ENCODE peak calls at places on chromosome 6, in eight cellular contexts. O, D, J, L, W, Y, K and E are unnamed samples.

GRCh38 chr6:113120214-113120576 is 737.0 kb upstream of the MARCKS start:
- DNase-seq in W (no peak), O (no peak), D (no peak), Y (no peak), J (peak; percentile 99), L (no peak), K (no peak), E (no peak)

GRCh38 chr6:82554706-82555105 is 191.1 kb downstream of the TPBG start:
- DNase-seq in K (no peak), O (no peak), L (no peak), W (no peak), Y (no peak), J (no peak), D (no peak), E (no peak)

GRCh38 chr6:91754691-91755090 is 1167.8 kb upstream of the MAP3K7 start:
- DNase-seq in J (no peak), D (no peak), O (no peak), L (no peak), K (no peak), Y (no peak), W (no peak), E (no peak)

GRCh38 chr6:163243691-163244505 is 170.6 kb upstream of the QKI start:
- DNase-seq in Y (no peak), J (no peak), O (no peak), K (no peak), L (no peak), W (no peak), D (no peak), E (no peak)

GRCh38 chr6:149934249-149935156 is 7.3 kb upstream of the ULBP2 start:
- DNase-seq in L (no peak), D (peak; percentile 81), Y (no peak), W (no peak), O (peak; percentile 68), K (no peak), J (peak; percentile 50), E (peak; percentile 46)

GRCh38 chr6:122798099-122798641 is 9.1 kb downstream of the SMPDL3A start:
- DNase-seq in O (no peak), D (no peak), K (no peak), W (peak; percentile 64), Y (no peak), J (peak; percentile 47), L (no peak), E (no peak)

GRCh38 chr6:169428532-169428931 is 174.9 kb upstream of the THBS2 start:
- DNase-seq in L (no peak), K (no peak), W (no peak), Y (no peak), O (peak; percentile 18), D (no peak), J (no peak), E (no peak)

GRCh38 chr6:474454-475185 is 83.1 kb downstream of the IRF4 start:
- DNase-seq in J (no peak), D (no peak), Y (no peak), K (no peak), O (peak; percentile 40), L (no peak), W (no peak), E (no peak)

GRCh38 chr6:1311400-1312192 is at the start of gene FOXQ1:
- DNase-seq in K (no peak), L (no peak), J (peak; percentile 82), Y (no peak), W (peak; percentile 95), O (peak; percentile 72), D (peak; percentile 77), E (peak; percentile 76)

GRCh38 chr6:42315991-42316378 is 98.3 kb upstream of the MRPS10 start:
- DNase-seq in K (no peak), J (peak; percentile 95), Y (no peak), W (no peak), L (no peak), D (peak; percentile 43), O (no peak), E (no peak)

GRCh38 chr6:52726741-52727535 is 36.3 kb downstream of the GSTA2 start:
- DNase-seq in O (peak; percentile 24), L (no peak), W (no peak), K (no peak), Y (no peak), J (no peak), D (no peak), E (no peak)

GRCh38 chr6:158211273-158212055 is 43.3 kb downstream of the GTF2H5 start:
- DNase-seq in W (no peak), K (no peak), L (no peak), Y (no peak), J (peak; percentile 38), D (no peak), O (no peak), E (no peak)

GRCh38 chr6:34663887-34664269 is 32.7 kb downstream of the ILRUN start:
- DNase-seq in J (no peak), O (no peak), L (no peak), W (no peak), D (no peak), K (no peak), Y (no peak), E (no peak)

GRCh38 chr6:168367285-168367720 is 47.7 kb upstream of the DACT2 start:
- DNase-seq in D (no peak), K (no peak), L (no peak), J (no peak), Y (no peak), W (peak; percentile 58), O (no peak), E (no peak)

GRCh38 chr6:15969236-15969778 is 159.6 kb upstream of the MYLIP start:
- DNase-seq in W (no peak), J (no peak), D (no peak), L (no peak), O (no peak), K (no peak), Y (no peak), E (no peak)

GRCh38 chr6:155125916-155126315 is 130.8 kb downstream of the TIAM2 start:
- DNase-seq in K (no peak), W (no peak), J (no peak), D (no peak), O (no peak), Y (no peak), L (no peak), E (no peak)

GRCh38 chr6:31888281-31889258 is 8.9 kb downstream of the EHMT2 start:
- DNase-seq in K (no peak), L (peak; percentile 33), O (peak; percentile 66), D (peak; percentile 86), Y (no peak), W (peak; percentile 73), J (no peak), E (peak; percentile 68)

GRCh38 chr6:163709255-163709654 is 294.7 kb downstream of the QKI start:
- DNase-seq in D (no peak), L (no peak), W (no peak), Y (no peak), J (no peak), O (no peak), K (no peak), E (no peak)

GRCh38 chr6:17964633-17965032 is 22.8 kb downstream of the KIF13A start:
- DNase-seq in K (no peak), D (no peak), L (no peak), W (no peak), J (no peak), Y (no peak), O (no peak), E (no peak)
- H3K4me1 ChIP-seq in K (peaks cover 10% of the 10 kb centered on the region), D (peaks cover 10% of the 10 kb centered on the region), L (peaks cover 96% of the 10 kb centered on the region), W (peaks cover 23% of the 10 kb centered on the region), J (no peaks in the 10 kb centered on the region), Y (peaks cover 60% of the 10 kb centered on the region), O (no peaks in the 10 kb centered on the region), E (peaks cover 6% of the 10 kb centered on the region)

DNA sequence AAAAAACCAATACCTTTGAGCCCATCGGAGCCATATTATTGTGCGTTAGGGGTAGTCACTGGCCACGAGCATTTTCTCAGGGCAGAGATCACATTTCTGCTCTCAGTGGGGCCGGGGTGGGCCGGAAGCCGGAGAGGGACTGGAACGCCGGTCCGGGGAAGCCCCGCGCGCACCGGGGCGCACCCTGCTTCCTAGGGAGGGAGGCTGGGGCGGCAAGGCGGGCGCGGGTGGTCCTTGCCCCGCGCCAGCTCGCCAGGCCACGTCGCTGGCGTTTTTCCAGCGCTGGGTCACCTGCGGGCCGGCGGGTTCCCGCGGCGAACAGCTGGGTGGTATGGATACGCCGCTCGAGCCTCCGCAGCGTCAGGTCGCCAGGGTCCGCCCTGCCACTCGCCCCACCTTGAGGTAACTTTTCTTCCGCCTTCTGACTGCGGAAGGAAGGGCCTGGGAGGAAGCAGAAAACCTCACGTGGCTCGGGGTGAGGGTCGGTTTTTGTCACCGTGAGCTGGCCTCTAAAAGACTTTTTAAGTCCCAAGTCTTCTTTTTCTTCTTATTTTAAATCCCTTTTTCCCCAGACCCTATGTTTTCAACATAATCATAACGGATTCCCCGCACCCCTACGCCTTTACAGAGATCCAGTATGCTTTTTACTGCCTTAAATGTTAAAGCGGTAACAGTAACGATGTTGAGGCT is 2.7 kb upstream of the EEF1A1 start:
- DNase-seq in O (no peak), K (peak; percentile 61), D (peak; percentile 76), J (peak; percentile 74), L (peak; percentile 61), W (peak; percentile 88), Y (no peak), E (peak; percentile 75)
- TF ChIP-seq CTCF in O (no peak), K (no peak), D (no peak), J (no peak), L (no peak), W (no peak), Y (peak; percentile 3), E (no peak)

GRCh38 chr6:27061235-27061993 is 186.1 kb upstream of the PRSS16 start:
- DNase-seq in D (no peak), W (no peak), L (no peak), O (no peak), Y (no peak), K (no peak), J (no peak), E (no peak)

GRCh38 chr6:27065183-27065582 is 182.3 kb upstream of the PRSS16 start:
- DNase-seq in O (no peak), K (no peak), L (no peak), W (no peak), Y (no peak), D (no peak), J (no peak), E (no peak)

GRCh38 chr6:27059621-27060425 is 187.7 kb upstream of the PRSS16 start:
- DNase-seq in W (no peak), Y (no peak), O (peak; percentile 30), D (no peak), J (no peak), L (no peak), K (no peak), E (no peak)

GRCh38 chr6:27066381-27066780 is 181.1 kb upstream of the PRSS16 start:
- DNase-seq in Y (no peak), J (no peak), O (peak; percentile 35), L (no peak), D (peak; percentile 56), W (no peak), K (no peak), E (no peak)

DNA sequence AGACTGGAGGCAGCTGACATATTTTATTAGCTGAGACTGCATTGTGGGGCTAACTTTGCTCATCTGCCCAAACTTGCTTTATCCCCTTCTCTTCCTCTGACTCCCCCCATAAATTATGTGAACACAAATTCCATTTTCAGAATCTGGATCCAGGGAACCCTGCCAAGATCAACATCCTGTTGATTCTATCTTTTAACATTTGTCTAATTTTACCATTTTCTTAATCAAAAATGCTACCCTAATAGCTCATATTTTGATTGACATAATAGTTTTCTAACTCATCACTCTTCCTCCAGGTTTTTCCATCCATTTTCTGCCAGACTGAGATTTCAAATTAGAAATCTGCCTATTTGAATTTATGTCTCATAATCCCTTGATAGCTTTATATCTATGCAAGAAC is 184.7 kb upstream of the PRSS16 start:
- DNase-seq in W (no peak), J (no peak), Y (no peak), O (no peak), K (no peak), L (no peak), D (no peak), E (no peak)
- H3K27ac ChIP-seq in W (no peak overlapping the region), J (no peak overlapping the region), Y (no peak overlapping the region), O (no peak overlapping the region), K (no peak overlapping the region), L (no peak overlapping the region), D (no peak overlapping the region), E (no peak overlapping the region)

GRCh38 chr6:25005010-25005409 is 69.2 kb upstream of the RIPOR2 start:
- DNase-seq in J (no peak), O (no peak), D (no peak), W (no peak), Y (no peak), K (no peak), L (no peak), E (no peak)
- H3K4me1 ChIP-seq in J (peaks cover 35% of the 10 kb centered on the region), O (peaks cover 7% of the 10 kb centered on the region), D (no peaks in the 10 kb centered on the region), W (peaks cover 23% of the 10 kb centered on the region), Y (peaks cover 10% of the 10 kb centered on the region), K (peaks cover 8% of the 10 kb centered on the region), L (peaks cover 22% of the 10 kb centered on the region), E (peaks cover 3% of the 10 kb centered on the region)